ENCODE peak calls at places on chromosomes 3 and 15, in seven cellular contexts. K, P, E, Z, N, R and D are unnamed samples.

GRCh38 chr3:47265725-47266480 is 16.7 kb downstream of the KIF9 start:
- DNase-seq in E (no peak), Z (no peak), R (no peak), K (no peak), N (no peak), P (no peak), D (no peak)

GRCh38 chr3:64945171-64945684 is 257.4 kb upstream of the ADAMTS9 start:
- DNase-seq in K (no peak), R (peak; percentile 29), N (no peak), Z (peak; percentile 36), E (no peak), P (no peak), D (no peak)

GRCh38 chr3:14490831-14491230 is 49.3 kb downstream of the GRIP2 start:
- DNase-seq in K (no peak), N (no peak), R (no peak), Z (no peak), E (no peak), P (no peak), D (no peak)

GRCh38 chr3:128166971-128167453 is 13.7 kb downstream of the EEFSEC start:
- DNase-seq in N (no peak), P (no peak), R (no peak), E (no peak), Z (no peak), K (no peak), D (no peak)

GRCh38 chr15:96343529-96344072 is 13.1 kb downstream of the NR2F2 start:
- DNase-seq in R (no peak), K (no peak), E (no peak), N (no peak), P (no peak), Z (no peak), D (no peak)

GRCh38 chr3:27596920-27597319 is 112.7 kb upstream of the SLC4A7 start:
- DNase-seq in R (peak; percentile 6), E (no peak), K (no peak), N (no peak), Z (no peak), P (no peak), D (no peak)

GRCh38 chr15:74631935-74632560 is 16.4 kb downstream of the CLK3 start:
- DNase-seq in K (peak; percentile 72), E (peak; percentile 24), R (peak; percentile 59), P (peak; percentile 72), N (peak; percentile 44), Z (peak; percentile 63), D (peak; percentile 88)

GRCh38 chr3:1092771-1093170 is at the start of gene CNTN6:
- DNase-seq in R (peak; percentile 1), Z (no peak), N (peak; percentile 3), P (no peak), K (no peak), E (no peak), D (no peak)